ENCODE peak calls at places on chromosomes 12 and 14, in eight cellular contexts. I is brain microvascular endothelial cell; U is effector memory CD8-positive, alpha-beta T cell; N is fibroblast of gingiva; F is foreskin fibroblast; V is NCI-H187 treated with DMSO at 0.1 percent for 48 hours; B is iPS-NIHi11; W is GM19239. K is an unnamed sample.

GRCh38 chr14:103110681-103111296 is 12.5 kb upstream of the TNFAIP2 start:
- DNase-seq in W (no peak), U (no peak), F (no peak), B (no peak), V (no peak), N (no peak), I (no peak), K (no peak)

GRCh38 chr12:15278816-15279658 is 43.3 kb upstream of the PTPRO start:
- DNase-seq in W (no peak), U (no peak), B (no peak), I (peak; percentile 56), F (peak; percentile 92), V (no peak), N (peak; percentile 84), K (no peak)

GRCh38 chr12:108373111-108373510 is 34.0 kb upstream of the CMKLR1 start:
- DNase-seq in W (no peak), V (no peak), I (no peak), N (no peak), B (peak; percentile 42), U (no peak), F (no peak), K (no peak)

GRCh38 chr14:105477659-105478623 is 3.3 kb downstream of the CRIP2 start:
- DNase-seq in B (no peak), N (no peak), W (no peak), U (peak; percentile 73), I (no peak), V (no peak), F (no peak), K (peak; percentile 46)

GRCh38 chr12:82329508-82329907 is 28.7 kb downstream of the CCDC59 start:
- DNase-seq in F (no peak), N (no peak), U (no peak), I (no peak), V (peak; percentile 52), W (no peak), B (peak; percentile 4), K (no peak)

GRCh38 chr12:69779928-69780327 is 41.3 kb downstream of the RAB3IP start:
- DNase-seq in I (peak; percentile 56), N (peak; percentile 3), U (no peak), F (peak; percentile 24), W (no peak), V (peak; percentile 41), B (peak; percentile 73), K (no peak)

GRCh38 chr12:65537978-65538377 is 259.5 kb downstream of the MSRB3 start:
- DNase-seq in U (no peak), I (no peak), V (no peak), N (no peak), W (no peak), F (no peak), B (no peak), K (no peak)

GRCh38 chr14:68416156-68416555 is 376.7 kb downstream of the ZFP36L1 start:
- DNase-seq in F (no peak), U (no peak), I (no peak), V (peak; percentile 45), W (no peak), B (no peak), N (no peak), K (no peak)

GRCh38 chr12:19227190-19227879 is 97.8 kb downstream of the PLEKHA5 start:
- DNase-seq in I (no peak), W (no peak), V (no peak), N (no peak), B (no peak), F (no peak), U (no peak), K (no peak)

GRCh38 chr14:104496095-104496494 is 83.5 kb upstream of the C14orf180 start:
- DNase-seq in I (no peak), V (no peak), B (no peak), U (no peak), F (no peak), N (no peak), W (no peak), K (no peak)

GRCh38 chr14:75433631-75434556 is 6.1 kb downstream of the JDP2 start:
- DNase-seq in N (peak; percentile 14), B (no peak), I (no peak), V (no peak), F (peak; percentile 89), U (no peak), W (no peak), K (no peak)

GRCh38 chr14:68174446-68174845 is 354.9 kb downstream of the RAD51B start:
- DNase-seq in U (no peak), B (no peak), W (no peak), N (no peak), F (no peak), V (no peak), I (no peak), K (no peak)

GRCh38 chr12:93823616-93824410 is 146.6 kb downstream of the CRADD start:
- DNase-seq in B (no peak), N (peak; percentile 64), V (no peak), I (no peak), U (no peak), F (peak; percentile 50), W (no peak), K (no peak)